ENCODE peak calls at places on chromosomes 13 and 19, in four cellular contexts. X is AG10803, U is cardiac fibroblast, E is body of pancreas. C is an unnamed sample.

GRCh38 chr19:44542671-44543070 is 13.2 kb upstream of the CEACAM20 start:
- DNase-seq in X (no peak), U (no peak), E (no peak), C (no peak)

GRCh38 chr19:36668646-36669045 is 2.0 kb upstream of the ZNF461 start:
- DNase-seq in X (no peak), U (no peak), E (no peak), C (no peak)

GRCh38 chr19:17847538-17848366 is at the start of gene JAK3:
- DNase-seq in X (peak; percentile 67), U (peak; percentile 87), E (no peak), C (peak; percentile 82)

GRCh38 chr19:50204811-50205675 is 1.6 kb downstream of the MYH14 start:
- DNase-seq in X (no peak), U (no peak), E (peak; percentile 91), C (no peak)

GRCh38 chr19:13118424-13119193 is 545 bp downstream of the NACC1 start:
- DNase-seq in X (no peak), U (peak; percentile 52), E (peak; percentile 49), C (peak; percentile 52)

GRCh38 chr19:3278294-3278693 is 53.8 kb downstream of the CELF5 start:
- DNase-seq in X (no peak), U (no peak), E (no peak), C (no peak)

GRCh38 chr13:23744315-23744714 is 144.9 kb downstream of the MIPEP start:
- DNase-seq in X (no peak), U (no peak), E (no peak), C (no peak)

GRCh38 chr19:44566984-44567383 is 37.5 kb upstream of the CEACAM20 start:
- DNase-seq in X (no peak), U (no peak), E (no peak), C (peak; percentile 20)

GRCh38 chr13:23472189-23472588 is 38.7 kb upstream of the SACS start:
- DNase-seq in X (no peak), U (no peak), E (no peak), C (no peak)

GRCh38 chr19:32406161-32407003 is 812 bp downstream of the DPY19L3 start:
- DNase-seq in X (no peak), U (no peak), E (no peak), C (no peak)
- TF ChIP-seq CTCF in X (no peak), U (no peak), E (no peak), C (no peak)

DNA sequence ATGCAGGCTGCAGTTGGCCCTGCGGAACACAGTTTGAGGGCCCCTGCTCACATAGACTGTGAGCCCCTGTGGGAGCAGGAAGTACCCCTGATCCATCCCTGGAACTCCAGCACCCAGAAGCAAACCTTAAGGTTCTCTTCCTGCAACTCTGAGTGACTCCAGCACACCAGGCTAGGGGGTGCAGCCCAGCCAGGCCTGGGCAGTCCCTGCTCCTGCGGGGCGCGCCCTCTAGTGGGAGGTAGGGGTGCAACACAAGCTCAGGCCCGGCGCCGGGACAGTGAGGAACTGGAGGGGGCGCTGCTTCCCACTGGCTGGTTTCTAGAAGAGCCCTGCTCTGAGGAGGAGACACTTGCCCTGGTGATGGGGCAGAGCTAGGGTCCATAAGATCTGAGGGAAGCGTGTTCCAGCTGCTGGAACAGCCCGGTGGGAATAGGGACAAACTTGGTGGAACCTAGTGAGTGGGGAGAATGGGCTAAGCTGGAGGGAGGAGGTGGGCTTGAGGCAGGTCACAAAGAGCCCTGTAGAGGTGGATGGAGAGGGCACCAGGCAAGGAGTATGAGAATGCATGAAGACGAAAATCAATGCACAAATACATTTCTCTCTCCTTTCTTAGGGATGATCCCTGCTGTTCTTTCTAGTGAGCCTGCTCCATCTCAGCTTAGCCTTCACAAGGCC is 5.0 kb downstream of the ZSCAN5A start:
- DNase-seq in X (peak; percentile 26), U (peak; percentile 45), E (peak; percentile 43), C (peak; percentile 67)
- TF ChIP-seq CTCF in X (peak; percentile 63), U (peak; percentile 95), E (peak; percentile 43), C (peak; percentile 90)

GRCh38 chr19:7598180-7598579 is 2.5 kb downstream of the CAMSAP3 start:
- DNase-seq in X (no peak), U (no peak), E (no peak), C (no peak)

GRCh38 chr19:7597689-7598088 is 2.0 kb downstream of the CAMSAP3 start:
- DNase-seq in X (no peak), U (no peak), E (no peak), C (no peak)

GRCh38 chr19:7600721-7601120 is 5.1 kb downstream of the CAMSAP3 start:
- DNase-seq in X (no peak), U (no peak), E (no peak), C (no peak)

GRCh38 chr19:7595466-7596133 is at the start of gene CAMSAP3:
- DNase-seq in X (peak; percentile 51), U (no peak), E (peak; percentile 65), C (no peak)

DNA sequence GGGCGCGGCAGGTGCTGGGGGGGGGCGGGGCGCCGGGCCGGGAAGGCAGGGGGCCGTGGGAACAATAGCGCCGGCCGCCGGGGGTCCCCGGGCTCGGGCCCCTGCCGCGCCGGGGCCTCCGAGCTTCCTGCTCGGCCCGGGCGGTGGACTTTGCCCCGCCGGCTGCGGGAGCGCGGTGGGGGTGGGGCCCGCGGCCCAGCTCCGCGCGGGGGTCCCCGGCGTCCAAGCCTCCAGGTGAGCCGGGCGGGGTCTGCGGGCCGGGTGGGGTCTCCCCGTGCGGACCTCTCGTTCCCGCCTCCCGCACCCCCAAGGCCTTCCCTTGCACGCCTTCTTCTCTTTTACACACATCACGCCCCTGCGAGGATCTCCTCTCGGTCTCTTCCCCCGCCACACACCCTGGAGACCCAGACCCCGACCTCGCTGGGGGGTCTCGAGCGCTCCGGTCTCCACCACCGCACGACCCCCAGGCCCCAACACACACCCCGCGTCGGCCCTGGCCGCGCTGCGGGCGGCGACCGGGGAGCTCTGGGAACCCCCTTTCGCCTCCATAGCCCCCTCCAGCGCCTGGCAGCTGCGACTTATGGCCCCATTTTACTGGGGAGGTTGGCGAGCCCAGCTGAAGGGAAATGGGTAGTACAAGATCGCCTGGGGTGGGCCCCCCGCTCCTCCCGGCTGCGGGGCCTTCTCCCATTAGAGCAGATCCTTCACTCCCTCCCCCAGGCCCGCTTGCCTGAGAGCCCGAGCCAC is 701 bp downstream of the CAMSAP3 start:
- DNase-seq in X (no peak), U (no peak), E (no peak), C (no peak)
- TF ChIP-seq CTCF in X (no peak), U (no peak), E (no peak), C (no peak)

GRCh38 chr19:11674067-11674492 is 64.7 kb downstream of the ZNF823 start:
- DNase-seq in X (no peak), U (no peak), E (no peak), C (no peak)

GRCh38 chr19:11678504-11678903 is 60.2 kb downstream of the ZNF823 start:
- DNase-seq in X (no peak), U (no peak), E (no peak), C (no peak)

GRCh38 chr19:11675569-11675968 is 63.2 kb downstream of the ZNF823 start:
- DNase-seq in X (no peak), U (no peak), E (no peak), C (no peak)

GRCh38 chr19:11673608-11674041 is 65.1 kb downstream of the ZNF823 start:
- DNase-seq in X (peak; percentile 71), U (peak; percentile 78), E (peak; percentile 74), C (peak; percentile 73)
- TF ChIP-seq CTCF in X (peak; percentile 89), U (peak; percentile 83), E (peak; percentile 72), C (peak; percentile 87)

DNA sequence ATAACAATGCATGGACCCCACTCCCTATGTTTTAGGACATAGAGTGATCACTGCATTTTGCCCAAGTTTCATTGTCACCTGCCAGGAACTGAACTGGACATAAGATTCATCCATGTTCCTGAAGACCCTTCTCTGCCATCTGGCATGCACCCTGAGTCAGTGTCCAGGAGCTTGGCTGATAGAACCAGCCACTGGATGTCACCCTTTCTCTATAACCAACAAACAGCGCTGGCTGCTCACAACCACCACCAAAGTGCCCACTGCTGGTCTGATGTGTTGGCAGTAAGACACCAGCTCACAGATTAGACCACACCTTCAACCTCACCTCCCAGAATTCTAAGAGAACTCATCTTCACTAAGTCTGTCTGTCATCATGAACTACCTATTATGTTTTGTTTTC is 333.4 kb downstream of the ITGBL1 start:
- DNase-seq in X (peak; percentile 6), U (peak; percentile 0), E (no peak), C (peak; percentile 76)
- TF ChIP-seq CTCF in X (peak; percentile 15), U (no peak), E (peak; percentile 5), C (peak; percentile 85)

DNA sequence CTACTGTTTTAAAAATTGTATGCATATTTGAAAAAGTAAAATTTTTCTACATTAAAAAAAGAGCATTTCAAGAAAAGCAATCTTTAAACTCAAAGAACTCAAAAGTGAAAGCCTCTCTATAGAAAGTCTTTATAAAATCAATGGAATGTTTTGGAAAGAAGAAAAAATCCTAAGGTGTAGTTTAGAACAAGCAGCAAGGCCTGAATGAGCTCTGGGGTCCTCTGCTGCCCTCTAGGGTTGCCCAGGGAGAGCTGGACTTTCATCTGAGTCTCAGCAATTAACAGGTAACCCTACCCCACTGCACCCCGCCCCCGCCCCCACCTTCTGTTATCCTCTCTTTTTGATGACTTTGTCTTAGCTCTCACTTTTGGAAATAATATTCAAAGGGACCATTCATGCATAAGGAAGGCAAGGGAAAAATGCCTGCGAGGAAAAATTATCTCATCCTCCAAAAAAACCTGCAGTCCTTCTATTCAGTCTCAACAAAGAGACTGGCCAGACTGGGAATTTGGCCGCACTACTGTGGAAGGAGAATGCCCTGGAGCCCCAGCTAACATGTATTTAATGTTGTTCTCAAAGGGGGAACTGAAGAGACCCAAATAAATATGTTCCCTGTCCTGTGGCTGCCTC is 24.1 kb downstream of the SLC25A30 start:
- DNase-seq in X (peak; percentile 56), U (peak; percentile 71), E (peak; percentile 54), C (peak; percentile 78)
- TF ChIP-seq CTCF in X (peak; percentile 79), U (peak; percentile 79), E (peak; percentile 46), C (peak; percentile 81)

C was measured in choroid plexus epithelial cell.